ENCODE peak calls at places on chromosomes 3 and 15, in ten cellular contexts. One of them, this sample, is unnamed.

GRCh38 chr3:53131136-53131495 is 881 bp upstream of the RFT1 start:
- DNase-seq in BE2C: no peak
- DNase-seq in choroid plexus epithelial cell: no peak
- DNase-seq in cardiac muscle cell: no peak
- DNase-seq in fibroblast of pulmonary artery: no peak
- DNase-seq in DND-41: no peak
- DNase-seq in cardiac fibroblast: no peak
- DNase-seq in tibial artery: peak; percentile 25
- DNase-seq in CD8-positive, alpha-beta T cell: no peak
- DNase-seq in progenitor cell of endocrine pancreas: no peak
- DNase-seq in this sample: no peak

GRCh38 chr3:8837172-8837571 is 67.8 kb upstream of the OXTR start:
- DNase-seq in BE2C: no peak
- DNase-seq in choroid plexus epithelial cell: peak; percentile 93
- DNase-seq in cardiac muscle cell: no peak
- DNase-seq in fibroblast of pulmonary artery: peak; percentile 57
- DNase-seq in DND-41: no peak
- DNase-seq in cardiac fibroblast: peak; percentile 90
- DNase-seq in tibial artery: no peak
- DNase-seq in CD8-positive, alpha-beta T cell: no peak
- DNase-seq in progenitor cell of endocrine pancreas: no peak
- DNase-seq in this sample: no peak

GRCh38 chr3:46271910-46272309 is 29.6 kb downstream of the CCR3 start:
- DNase-seq in BE2C: no peak
- DNase-seq in choroid plexus epithelial cell: no peak
- DNase-seq in cardiac muscle cell: no peak
- DNase-seq in fibroblast of pulmonary artery: no peak
- DNase-seq in DND-41: no peak
- DNase-seq in cardiac fibroblast: no peak
- DNase-seq in tibial artery: no peak
- DNase-seq in CD8-positive, alpha-beta T cell: no peak
- DNase-seq in progenitor cell of endocrine pancreas: no peak
- DNase-seq in this sample: no peak

GRCh38 chr3:5476403-5476802 is 288.9 kb downstream of the EDEM1 start:
- DNase-seq in BE2C: no peak
- DNase-seq in choroid plexus epithelial cell: no peak
- DNase-seq in cardiac muscle cell: no peak
- DNase-seq in fibroblast of pulmonary artery: no peak
- DNase-seq in DND-41: no peak
- DNase-seq in cardiac fibroblast: no peak
- DNase-seq in tibial artery: no peak
- DNase-seq in CD8-positive, alpha-beta T cell: no peak
- DNase-seq in progenitor cell of endocrine pancreas: no peak
- DNase-seq in this sample: no peak

GRCh38 chr15:38696120-38696727 is 131.6 kb upstream of the RASGRP1 start:
- DNase-seq in BE2C: no peak
- DNase-seq in choroid plexus epithelial cell: peak; percentile 63
- DNase-seq in cardiac muscle cell: no peak
- DNase-seq in fibroblast of pulmonary artery: no peak
- DNase-seq in DND-41: peak; percentile 78
- DNase-seq in cardiac fibroblast: peak; percentile 36
- DNase-seq in tibial artery: no peak
- DNase-seq in CD8-positive, alpha-beta T cell: peak; percentile 80
- DNase-seq in progenitor cell of endocrine pancreas: no peak
- DNase-seq in this sample: no peak

GRCh38 chr15:34726407-34727100 is 28.2 kb downstream of the GJD2 start:
- DNase-seq in BE2C: no peak
- DNase-seq in choroid plexus epithelial cell: peak; percentile 9
- DNase-seq in cardiac muscle cell: no peak
- DNase-seq in fibroblast of pulmonary artery: peak; percentile 6
- DNase-seq in DND-41: no peak
- DNase-seq in cardiac fibroblast: peak; percentile 8
- DNase-seq in tibial artery: no peak
- DNase-seq in CD8-positive, alpha-beta T cell: no peak
- DNase-seq in progenitor cell of endocrine pancreas: no peak
- DNase-seq in this sample: no peak

GRCh38 chr3:41141431-41142164 is 57.7 kb upstream of the CTNNB1 start:
- DNase-seq in BE2C: no peak
- DNase-seq in choroid plexus epithelial cell: no peak
- DNase-seq in cardiac muscle cell: no peak
- DNase-seq in fibroblast of pulmonary artery: no peak
- DNase-seq in DND-41: no peak
- DNase-seq in cardiac fibroblast: no peak
- DNase-seq in tibial artery: no peak
- DNase-seq in CD8-positive, alpha-beta T cell: no peak
- DNase-seq in progenitor cell of endocrine pancreas: no peak
- DNase-seq in this sample: no peak

GRCh38 chr15:85494035-85494793 is 113.8 kb downstream of the AKAP13 start:
- DNase-seq in BE2C: peak; percentile 21
- DNase-seq in choroid plexus epithelial cell: peak; percentile 90
- DNase-seq in cardiac muscle cell: no peak
- DNase-seq in fibroblast of pulmonary artery: peak; percentile 91
- DNase-seq in DND-41: no peak
- DNase-seq in cardiac fibroblast: peak; percentile 95
- DNase-seq in tibial artery: no peak
- DNase-seq in CD8-positive, alpha-beta T cell: no peak
- DNase-seq in progenitor cell of endocrine pancreas: no peak
- DNase-seq in this sample: no peak

GRCh38 chr3:127556565-127556964 is 34.0 kb downstream of the TPRA1 start:
- DNase-seq in BE2C: peak; percentile 43
- DNase-seq in choroid plexus epithelial cell: no peak
- DNase-seq in cardiac muscle cell: peak; percentile 24
- DNase-seq in fibroblast of pulmonary artery: no peak
- DNase-seq in DND-41: no peak
- DNase-seq in cardiac fibroblast: no peak
- DNase-seq in tibial artery: no peak
- DNase-seq in CD8-positive, alpha-beta T cell: no peak
- DNase-seq in progenitor cell of endocrine pancreas: no peak
- DNase-seq in this sample: no peak

GRCh38 chr3:5140230-5140621 is 18.1 kb downstream of the ARL8B start:
- DNase-seq in BE2C: no peak
- DNase-seq in choroid plexus epithelial cell: no peak
- DNase-seq in cardiac muscle cell: no peak
- DNase-seq in fibroblast of pulmonary artery: no peak
- DNase-seq in DND-41: no peak
- DNase-seq in cardiac fibroblast: no peak
- DNase-seq in tibial artery: no peak
- DNase-seq in CD8-positive, alpha-beta T cell: no peak
- DNase-seq in progenitor cell of endocrine pancreas: no peak
- DNase-seq in this sample: no peak

GRCh38 chr15:39846108-39846507 is 63.5 kb upstream of the FSIP1 start:
- DNase-seq in BE2C: no peak
- DNase-seq in choroid plexus epithelial cell: peak; percentile 31
- DNase-seq in cardiac muscle cell: no peak
- DNase-seq in fibroblast of pulmonary artery: no peak
- DNase-seq in DND-41: no peak
- DNase-seq in cardiac fibroblast: no peak
- DNase-seq in tibial artery: no peak
- DNase-seq in CD8-positive, alpha-beta T cell: no peak
- DNase-seq in progenitor cell of endocrine pancreas: no peak
- DNase-seq in this sample: no peak

GRCh38 chr3:187783098-187783497 is 37.8 kb upstream of the BCL6 start:
- DNase-seq in BE2C: no peak
- DNase-seq in choroid plexus epithelial cell: peak; percentile 88
- DNase-seq in cardiac muscle cell: no peak
- DNase-seq in fibroblast of pulmonary artery: peak; percentile 85
- DNase-seq in DND-41: no peak
- DNase-seq in cardiac fibroblast: peak; percentile 77
- DNase-seq in tibial artery: no peak
- DNase-seq in CD8-positive, alpha-beta T cell: no peak
- DNase-seq in progenitor cell of endocrine pancreas: no peak
- DNase-seq in this sample: no peak

GRCh38 chr3:174613173-174613572 is 246.0 kb upstream of the NAALADL2 start:
- DNase-seq in BE2C: peak; percentile 10
- DNase-seq in choroid plexus epithelial cell: no peak
- DNase-seq in cardiac muscle cell: no peak
- DNase-seq in fibroblast of pulmonary artery: no peak
- DNase-seq in DND-41: no peak
- DNase-seq in cardiac fibroblast: no peak
- DNase-seq in tibial artery: no peak
- DNase-seq in CD8-positive, alpha-beta T cell: no peak
- DNase-seq in progenitor cell of endocrine pancreas: no peak
- DNase-seq in this sample: no peak

GRCh38 chr3:192597511-192597910 is 129.8 kb downstream of the FGF12 start:
- DNase-seq in BE2C: no peak
- DNase-seq in choroid plexus epithelial cell: no peak
- DNase-seq in cardiac muscle cell: no peak
- DNase-seq in fibroblast of pulmonary artery: no peak
- DNase-seq in DND-41: no peak
- DNase-seq in cardiac fibroblast: no peak
- DNase-seq in tibial artery: no peak
- DNase-seq in CD8-positive, alpha-beta T cell: no peak
- DNase-seq in progenitor cell of endocrine pancreas: peak; percentile 16
- DNase-seq in this sample: no peak

GRCh38 chr3:45119824-45120614 is 26.2 kb downstream of the CDCP1 start:
- DNase-seq in BE2C: no peak
- DNase-seq in choroid plexus epithelial cell: no peak
- DNase-seq in cardiac muscle cell: no peak
- DNase-seq in fibroblast of pulmonary artery: no peak
- DNase-seq in DND-41: no peak
- DNase-seq in cardiac fibroblast: peak; percentile 42
- DNase-seq in tibial artery: no peak
- DNase-seq in CD8-positive, alpha-beta T cell: no peak
- DNase-seq in progenitor cell of endocrine pancreas: no peak
- DNase-seq in this sample: no peak

GRCh38 chr15:34583399-34584320 is at the start of gene GOLGA8B:
- DNase-seq in BE2C: peak; percentile 72
- DNase-seq in choroid plexus epithelial cell: peak; percentile 60
- DNase-seq in cardiac muscle cell: peak; percentile 91
- DNase-seq in fibroblast of pulmonary artery: peak; percentile 43
- DNase-seq in DND-41: no peak
- DNase-seq in cardiac fibroblast: peak; percentile 47
- DNase-seq in tibial artery: no peak
- DNase-seq in CD8-positive, alpha-beta T cell: peak; percentile 86
- DNase-seq in progenitor cell of endocrine pancreas: peak; percentile 68
- DNase-seq in this sample: peak; percentile 77

GRCh38 chr3:24323272-24323671 is 171.4 kb downstream of the THRB start:
- DNase-seq in BE2C: no peak
- DNase-seq in choroid plexus epithelial cell: no peak
- DNase-seq in cardiac muscle cell: no peak
- DNase-seq in fibroblast of pulmonary artery: no peak
- DNase-seq in DND-41: no peak
- DNase-seq in cardiac fibroblast: no peak
- DNase-seq in tibial artery: no peak
- DNase-seq in CD8-positive, alpha-beta T cell: no peak
- DNase-seq in progenitor cell of endocrine pancreas: no peak
- DNase-seq in this sample: no peak

GRCh38 chr3:24192004-24192403 is 246.9 kb downstream of the NR1D2 start:
- DNase-seq in BE2C: no peak
- DNase-seq in choroid plexus epithelial cell: no peak
- DNase-seq in cardiac muscle cell: peak; percentile 29
- DNase-seq in fibroblast of pulmonary artery: no peak
- DNase-seq in DND-41: no peak
- DNase-seq in cardiac fibroblast: no peak
- DNase-seq in tibial artery: no peak
- DNase-seq in CD8-positive, alpha-beta T cell: no peak
- DNase-seq in progenitor cell of endocrine pancreas: no peak
- DNase-seq in this sample: no peak

GRCh38 chr3:171770689-171771620 is 39.3 kb downstream of the PLD1 start:
- DNase-seq in BE2C: peak; percentile 21
- DNase-seq in choroid plexus epithelial cell: peak; percentile 97
- DNase-seq in cardiac muscle cell: peak; percentile 86
- DNase-seq in fibroblast of pulmonary artery: peak; percentile 93
- DNase-seq in DND-41: no peak
- DNase-seq in cardiac fibroblast: peak; percentile 94
- DNase-seq in tibial artery: peak; percentile 77
- DNase-seq in CD8-positive, alpha-beta T cell: no peak
- DNase-seq in progenitor cell of endocrine pancreas: no peak
- DNase-seq in this sample: no peak

GRCh38 chr15:82680200-82681102 is 29.2 kb downstream of the AP3B2 start:
- DNase-seq in BE2C: peak; percentile 61
- DNase-seq in choroid plexus epithelial cell: no peak
- DNase-seq in cardiac muscle cell: peak; percentile 86
- DNase-seq in fibroblast of pulmonary artery: no peak
- DNase-seq in DND-41: no peak
- DNase-seq in cardiac fibroblast: no peak
- DNase-seq in tibial artery: peak; percentile 57
- DNase-seq in CD8-positive, alpha-beta T cell: peak; percentile 90
- DNase-seq in progenitor cell of endocrine pancreas: peak; percentile 87
- DNase-seq in this sample: peak; percentile 59
- TF ChIP-seq CTCF in BE2C: peak; percentile 20
- TF ChIP-seq CTCF in choroid plexus epithelial cell: no peak
- TF ChIP-seq CTCF in cardiac muscle cell: no peak
- TF ChIP-seq CTCF in fibroblast of pulmonary artery: no peak
- TF ChIP-seq CTCF in DND-41: no peak
- TF ChIP-seq CTCF in cardiac fibroblast: no peak
- TF ChIP-seq CTCF in tibial artery: no peak
- TF ChIP-seq CTCF in CD8-positive, alpha-beta T cell: peak; percentile 25
- TF ChIP-seq CTCF in progenitor cell of endocrine pancreas: peak; percentile 52
- TF ChIP-seq CTCF in this sample: no peak

DNA sequence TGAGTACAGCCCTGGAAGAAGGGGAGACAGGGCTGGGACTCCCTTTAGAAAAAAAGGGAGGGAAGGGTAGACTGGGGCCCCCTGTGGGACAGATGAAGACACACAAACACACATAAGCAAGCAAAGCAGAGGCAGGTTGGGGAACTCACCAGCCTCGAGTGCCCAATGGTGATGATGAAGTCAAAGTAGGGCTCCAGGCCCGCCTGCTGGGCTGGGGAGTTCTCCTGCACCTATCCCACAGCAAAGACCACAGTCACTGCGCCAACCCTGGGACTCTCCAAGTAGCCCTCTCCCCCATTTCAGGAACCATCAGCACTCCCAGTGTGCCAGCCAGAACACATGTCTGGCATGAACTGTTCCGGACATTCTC is 4.1 kb downstream of the GORASP1 start:
- DNase-seq in BE2C: no peak
- DNase-seq in choroid plexus epithelial cell: no peak
- DNase-seq in cardiac muscle cell: no peak
- DNase-seq in fibroblast of pulmonary artery: no peak
- DNase-seq in DND-41: no peak
- DNase-seq in cardiac fibroblast: no peak
- DNase-seq in tibial artery: no peak
- DNase-seq in CD8-positive, alpha-beta T cell: no peak
- DNase-seq in progenitor cell of endocrine pancreas: no peak
- DNase-seq in this sample: no peak
- TF ChIP-seq CTCF in BE2C: peak; percentile 5
- TF ChIP-seq CTCF in choroid plexus epithelial cell: peak; percentile 8
- TF ChIP-seq CTCF in cardiac muscle cell: peak; percentile 5
- TF ChIP-seq CTCF in fibroblast of pulmonary artery: peak; percentile 4
- TF ChIP-seq CTCF in DND-41: peak; percentile 20
- TF ChIP-seq CTCF in cardiac fibroblast: peak; percentile 7
- TF ChIP-seq CTCF in tibial artery: no peak
- TF ChIP-seq CTCF in CD8-positive, alpha-beta T cell: no peak
- TF ChIP-seq CTCF in progenitor cell of endocrine pancreas: no peak
- TF ChIP-seq CTCF in this sample: no peak

GRCh38 chr3:134085034-134085775 is 55.5 kb upstream of the SLCO2A1 start:
- DNase-seq in BE2C: no peak
- DNase-seq in choroid plexus epithelial cell: no peak
- DNase-seq in cardiac muscle cell: no peak
- DNase-seq in fibroblast of pulmonary artery: no peak
- DNase-seq in DND-41: no peak
- DNase-seq in cardiac fibroblast: no peak
- DNase-seq in tibial artery: no peak
- DNase-seq in CD8-positive, alpha-beta T cell: no peak
- DNase-seq in progenitor cell of endocrine pancreas: no peak
- DNase-seq in this sample: no peak
- TF ChIP-seq CTCF in BE2C: no peak
- TF ChIP-seq CTCF in choroid plexus epithelial cell: no peak
- TF ChIP-seq CTCF in cardiac muscle cell: no peak
- TF ChIP-seq CTCF in fibroblast of pulmonary artery: no peak
- TF ChIP-seq CTCF in DND-41: no peak
- TF ChIP-seq CTCF in cardiac fibroblast: no peak
- TF ChIP-seq CTCF in tibial artery: no peak
- TF ChIP-seq CTCF in CD8-positive, alpha-beta T cell: no peak
- TF ChIP-seq CTCF in progenitor cell of endocrine pancreas: no peak
- TF ChIP-seq CTCF in this sample: no peak

GRCh38 chr3:34106879-34107278 is 308.4 kb downstream of the PDCD6IP start:
- DNase-seq in BE2C: peak; percentile 13
- DNase-seq in choroid plexus epithelial cell: peak; percentile 63
- DNase-seq in cardiac muscle cell: peak; percentile 71
- DNase-seq in fibroblast of pulmonary artery: peak; percentile 66
- DNase-seq in DND-41: peak; percentile 73
- DNase-seq in cardiac fibroblast: peak; percentile 63
- DNase-seq in tibial artery: no peak
- DNase-seq in CD8-positive, alpha-beta T cell: no peak
- DNase-seq in progenitor cell of endocrine pancreas: peak; percentile 44
- DNase-seq in this sample: no peak
- TF ChIP-seq CTCF in BE2C: peak; percentile 30
- TF ChIP-seq CTCF in choroid plexus epithelial cell: peak; percentile 76
- TF ChIP-seq CTCF in cardiac muscle cell: peak; percentile 27
- TF ChIP-seq CTCF in fibroblast of pulmonary artery: peak; percentile 71
- TF ChIP-seq CTCF in DND-41: peak; percentile 91
- TF ChIP-seq CTCF in cardiac fibroblast: peak; percentile 89
- TF ChIP-seq CTCF in tibial artery: peak; percentile 31
- TF ChIP-seq CTCF in CD8-positive, alpha-beta T cell: no peak
- TF ChIP-seq CTCF in progenitor cell of endocrine pancreas: peak; percentile 76
- TF ChIP-seq CTCF in this sample: no peak

This sample was measured in activated B cell treated with CpG ODN at 0.5 μM for 24 hours.